ENCODE peak calls at places on chromosomes 4 and X, in eight cellular contexts. C, V, E, Q, R, U, N and S are unnamed samples.

GRCh38 chr4:123939621-123940020 is 543.0 kb downstream of the SPRY1 start:
- DNase-seq in C (peak), V (peak), E (no peak), Q (no peak), R (no peak), U (no peak), N (peak), S (no peak)

GRCh38 chrX:13533726-13534125 is 35.7 kb upstream of the EGFL6 start:
- DNase-seq in C (peak), V (peak), E (no peak), Q (peak), R (no peak), U (no peak), N (peak), S (no peak)

GRCh38 chr4:111813565-111814140 is 331.6 kb upstream of the FAM241A start:
- DNase-seq in C (no peak), V (no peak), E (no peak), Q (no peak), R (no peak), U (no peak), N (no peak), S (no peak)

GRCh38 chrX:46235778-46236177 is 309.4 kb downstream of the ZNF674 start:
- DNase-seq in C (no peak), V (no peak), E (no peak), Q (no peak), R (no peak), U (no peak), N (no peak), S (no peak)

GRCh38 chrX:40108084-40108958 is 10.6 kb upstream of the BCOR start:
- DNase-seq in C (peak), V (no peak), E (peak), Q (peak), R (peak), U (no peak), N (peak), S (no peak)

GRCh38 chrX:37997096-37997495 is 9.3 kb upstream of the SYTL5 start:
- DNase-seq in C (no peak), V (no peak), E (no peak), Q (peak), R (no peak), U (no peak), N (no peak), S (no peak)

GRCh38 chr4:78779280-78779679 is 3.1 kb downstream of the BMP2K start:
- DNase-seq in C (no peak), V (peak), E (no peak), Q (no peak), R (no peak), U (no peak), N (no peak), S (no peak)

GRCh38 chrX:99572711-99573110 is 837.4 kb downstream of the PCDH19 start:
- DNase-seq in C (no peak), V (no peak), E (no peak), Q (no peak), R (no peak), U (no peak), N (no peak), S (no peak)

GRCh38 chrX:25049347-25049746 is 33.6 kb upstream of the ARX start:
- DNase-seq in C (peak), V (no peak), E (no peak), Q (no peak), R (no peak), U (no peak), N (no peak), S (no peak)

GRCh38 chr4:145352438-145353145 is 129.1 kb upstream of the SMAD1 start:
- DNase-seq in C (no peak), V (no peak), E (no peak), Q (peak), R (no peak), U (no peak), N (no peak), S (no peak)

GRCh38 chr4:171919314-171919713 is 106.1 kb downstream of the GALNTL6 start:
- DNase-seq in C (no peak), V (no peak), E (no peak), Q (no peak), R (no peak), U (no peak), N (no peak), S (no peak)

GRCh38 chr4:73434311-73434710 is 1.7 kb upstream of the AFP start:
- DNase-seq in C (peak), V (no peak), E (peak), Q (no peak), R (no peak), U (peak), N (peak), S (no peak)

GRCh38 chrX:21955398-21956189 is 15.1 kb downstream of the SMS start:
- DNase-seq in C (no peak), V (no peak), E (no peak), Q (no peak), R (no peak), U (no peak), N (no peak), S (no peak)

GRCh38 chrX:136170109-136170800 is 22.9 kb downstream of the FHL1 start:
- DNase-seq in C (peak), V (peak), E (no peak), Q (peak), R (no peak), U (no peak), N (no peak), S (no peak)

GRCh38 chr4:98564847-98565246 is 93.6 kb downstream of the TSPAN5 start:
- DNase-seq in C (no peak), V (no peak), E (no peak), Q (no peak), R (no peak), U (no peak), N (no peak), S (no peak)

GRCh38 chr4:37892641-37893040 is 1.8 kb downstream of the TBC1D1 start:
- DNase-seq in C (no peak), V (no peak), E (no peak), Q (peak), R (no peak), U (peak), N (no peak), S (no peak)

GRCh38 chrX:15340867-15341266 is 5.5 kb upstream of the PIGA start:
- DNase-seq in C (no peak), V (no peak), E (no peak), Q (no peak), R (no peak), U (no peak), N (no peak), S (no peak)

GRCh38 chr4:89509708-89510269 is 202.2 kb upstream of the GPRIN3 start:
- DNase-seq in C (peak), V (peak), E (no peak), Q (no peak), R (no peak), U (peak), N (peak), S (no peak)

GRCh38 chrX:102892103-102892502 is 45.0 kb upstream of the RAB40AL start:
- DNase-seq in C (no peak), V (no peak), E (no peak), Q (no peak), R (no peak), U (no peak), N (no peak), S (no peak)

GRCh38 chr4:8871417-8872401 is at the start of gene HMX1:
- DNase-seq in C (no peak), V (no peak), E (no peak), Q (no peak), R (peak), U (no peak), N (no peak), S (no peak)